ENCODE peak calls at places on chromosomes 16 and 17, in eight cellular contexts. U, D, W, X, Y, N, S and J are unnamed samples.
A peak's percentile ranks its signal among the peaks of the same experiment; 100 is the strongest.

GRCh38 chr17:83100220-83100852 is 20.9 kb downstream of the METRNL start:
- DNase-seq in U (no peak), D (no peak), W (peak; percentile 64), X (peak; percentile 26), Y (no peak), N (peak; percentile 91), S (no peak), J (no peak)

GRCh38 chr17:7219812-7220592 is at the start of the genes ACADVL and DLG4:
- DNase-seq in U (peak; percentile 95), D (peak; percentile 96), W (peak; percentile 86), X (peak; percentile 92), Y (peak; percentile 90), N (peak; percentile 95), S (peak; percentile 97), J (peak; percentile 54)

GRCh38 chr16:5412721-5413120 is 315.1 kb upstream of the EEF2KMT start:
- DNase-seq in U (no peak), D (no peak), W (no peak), X (no peak), Y (no peak), N (no peak), S (no peak), J (no peak)

GRCh38 chr17:29784661-29785060 is 145.4 kb downstream of the SSH2 start:
- DNase-seq in U (no peak), D (no peak), W (peak; percentile 67), X (peak; percentile 25), Y (no peak), N (no peak), S (no peak), J (no peak)

GRCh38 chr17:1890758-1891450 is 61.1 kb downstream of the RPA1 start:
- DNase-seq in U (no peak), D (no peak), W (no peak), X (peak; percentile 13), Y (no peak), N (no peak), S (no peak), J (no peak)

GRCh38 chr16:28321700-28322411 is 29.5 kb downstream of the SBK1 start:
- DNase-seq in U (peak; percentile 46), D (no peak), W (peak; percentile 22), X (peak; percentile 44), Y (no peak), N (no peak), S (no peak), J (no peak)

GRCh38 chr17:3885970-3886369 is 6.9 kb downstream of the CAMKK1 start:
- DNase-seq in U (peak; percentile 76), D (no peak), W (peak; percentile 44), X (peak; percentile 90), Y (no peak), N (no peak), S (no peak), J (no peak)

GRCh38 chr17:40015005-40015997 is at the start of gene CSF3:
- DNase-seq in U (peak; percentile 33), D (no peak), W (peak; percentile 37), X (no peak), Y (no peak), N (no peak), S (no peak), J (no peak)

GRCh38 chr16:21628772-21629171 is 23.6 kb downstream of the IGSF6 start:
- DNase-seq in U (no peak), D (no peak), W (peak; percentile 39), X (peak; percentile 28), Y (no peak), N (no peak), S (no peak), J (no peak)

GRCh38 chr17:44383363-44383762 is 6.1 kb downstream of the ITGA2B start:
- DNase-seq in U (no peak), D (no peak), W (no peak), X (no peak), Y (no peak), N (peak; percentile 47), S (no peak), J (no peak)

GRCh38 chr17:77287432-77288068 is 146.8 kb downstream of the SEC14L1 start:
- DNase-seq in U (peak; percentile 69), D (peak; percentile 91), W (peak; percentile 78), X (peak; percentile 89), Y (no peak), N (no peak), S (peak; percentile 75), J (peak; percentile 61)

GRCh38 chr17:50863221-50863843 is 2.8 kb downstream of the TOB1 start:
- DNase-seq in U (peak; percentile 60), D (no peak), W (peak; percentile 41), X (peak; percentile 64), Y (no peak), N (no peak), S (no peak), J (no peak)

GRCh38 chr16:1057252-1057932 is 15.2 kb upstream of the SSTR5 start:
- DNase-seq in U (peak; percentile 68), D (no peak), W (peak; percentile 4), X (peak; percentile 7), Y (no peak), N (no peak), S (no peak), J (no peak)

GRCh38 chr17:65727832-65728231 is 166.4 kb upstream of the AXIN2 start:
- DNase-seq in U (no peak), D (no peak), W (no peak), X (no peak), Y (no peak), N (no peak), S (no peak), J (no peak)
- H3K4me3 ChIP-seq in U (no peak overlapping the region), D (no peak overlapping the region), W (no peak overlapping the region), X (no peak overlapping the region), Y (no peak overlapping the region), N (no peak overlapping the region), S (no peak overlapping the region), J (no peak overlapping the region)

DNA sequence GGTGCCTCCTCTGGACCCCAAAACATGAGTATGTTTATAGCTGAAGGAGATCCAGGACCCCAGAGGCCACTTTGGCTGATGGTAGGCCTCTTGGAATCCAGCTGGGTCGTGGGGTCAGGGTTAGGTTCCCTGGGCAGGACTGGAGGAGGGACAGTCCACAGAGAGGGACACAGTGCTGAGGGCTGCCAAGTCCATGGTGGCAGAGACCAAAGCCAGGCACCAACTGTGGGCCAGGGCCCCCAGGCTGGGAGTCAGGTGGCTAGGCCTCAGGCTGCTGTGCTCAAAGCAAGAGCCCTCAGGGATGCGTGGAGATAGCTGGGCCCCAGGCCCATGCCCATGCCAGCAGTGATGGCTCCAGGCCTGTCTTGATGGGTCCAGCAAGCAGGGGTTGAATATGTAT is 44.1 kb downstream of the RAB11FIP4 start:
- DNase-seq in U (no peak), D (no peak), W (no peak), X (no peak), Y (no peak), N (no peak), S (no peak), J (no peak)
- TF ChIP-seq CTCF in U (no peak), D (no peak), W (no peak), X (no peak), Y (no peak), N (no peak), S (no peak), J (no peak)

GRCh38 chr17:58339775-58340622 is 11.4 kb upstream of the TSPOAP1 start:
- DNase-seq in U (no peak), D (no peak), W (no peak), X (no peak), Y (no peak), N (no peak), S (no peak), J (no peak)

GRCh38 chr17:58343131-58343530 is 8.9 kb downstream of the SUPT4H1 start:
- DNase-seq in U (no peak), D (no peak), W (no peak), X (no peak), Y (no peak), N (no peak), S (no peak), J (no peak)

GRCh38 chr17:58340623-58340876 is 11.5 kb downstream of the SUPT4H1 start:
- DNase-seq in U (no peak), D (no peak), W (no peak), X (no peak), Y (no peak), N (no peak), S (no peak), J (no peak)

GRCh38 chr17:58344047-58344790 is 7.8 kb downstream of the SUPT4H1 start:
- DNase-seq in U (no peak), D (no peak), W (no peak), X (peak; percentile 48), Y (no peak), N (no peak), S (no peak), J (no peak)

GRCh38 chr17:58341861-58342475 is 10.0 kb downstream of the SUPT4H1 start:
- DNase-seq in U (no peak), D (no peak), W (no peak), X (no peak), Y (no peak), N (no peak), S (no peak), J (no peak)
- H3K4me3 ChIP-seq in U (no peak overlapping the region), D (no peak overlapping the region), W (no peak overlapping the region), X (no peak overlapping the region), Y (no peak overlapping the region), N (no peak overlapping the region), S (no peak overlapping the region), J (no peak overlapping the region)

GRCh38 chr16:54931041-54931756 is 534 bp downstream of the IRX5 start:
- DNase-seq in U (peak; percentile 62), D (no peak), W (peak; percentile 42), X (peak; percentile 37), Y (no peak), N (no peak), S (peak; percentile 51), J (no peak)

GRCh38 chr16:54929090-54930033 is 1.3 kb upstream of the IRX5 start:
- DNase-seq in U (peak; percentile 100), D (peak; percentile 100), W (peak; percentile 99), X (peak; percentile 99), Y (peak; percentile 99), N (peak; percentile 100), S (peak; percentile 100), J (peak; percentile 97)

GRCh38 chr16:54931757-54932660 is 1.3 kb downstream of the IRX5 start:
- DNase-seq in U (no peak), D (no peak), W (peak; percentile 43), X (no peak), Y (no peak), N (no peak), S (no peak), J (no peak)

GRCh38 chr16:54928421-54929089 is 2.1 kb upstream of the IRX5 start:
- DNase-seq in U (peak; percentile 77), D (peak; percentile 84), W (peak; percentile 21), X (no peak), Y (peak; percentile 79), N (peak; percentile 87), S (peak; percentile 86), J (no peak)

DNA sequence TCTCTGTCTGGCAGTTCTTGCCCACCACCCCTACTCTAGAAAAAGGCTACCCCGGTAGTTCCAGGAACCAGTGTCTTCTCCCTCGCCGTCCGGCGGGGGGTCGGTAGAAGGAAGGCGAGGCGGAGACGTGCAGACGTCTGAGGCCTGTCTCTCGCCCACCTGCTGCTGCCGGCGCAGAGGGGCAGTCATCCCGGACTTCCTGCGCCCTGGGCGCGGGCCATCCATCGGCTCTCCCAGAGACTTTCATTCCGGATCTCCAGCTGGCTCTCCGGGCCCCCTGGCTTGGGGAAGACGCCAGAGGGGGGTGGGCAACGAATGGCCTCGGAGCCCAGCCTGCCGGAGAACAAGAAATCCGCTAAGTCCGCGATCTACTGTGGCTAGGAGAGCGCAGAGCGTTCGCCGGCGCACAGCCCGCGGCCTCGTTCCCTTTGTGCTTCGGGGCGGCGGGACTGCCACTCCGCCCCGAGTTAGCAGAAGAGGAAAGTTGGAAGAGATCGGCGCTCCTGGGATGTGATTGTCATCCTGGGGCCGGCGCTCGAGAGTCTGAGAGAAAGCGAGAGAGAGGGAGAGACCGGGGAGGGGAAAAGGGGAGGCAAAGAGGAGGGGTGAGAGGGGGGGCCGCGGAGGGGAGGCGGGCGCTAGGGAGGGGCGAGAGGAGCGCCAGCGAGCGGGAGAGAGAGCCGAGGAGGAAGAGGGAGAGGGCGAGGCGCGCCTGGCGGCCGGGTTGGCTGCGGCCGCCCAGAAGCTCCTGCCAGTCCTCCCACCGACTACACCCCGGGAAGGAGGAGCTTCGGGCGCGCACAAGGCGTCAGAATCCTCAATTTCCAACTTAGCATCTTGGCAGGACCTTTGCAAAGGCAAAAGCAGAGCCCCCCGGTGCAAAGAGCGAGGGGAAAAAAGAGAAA is at the start of gene IRX5:
- DNase-seq in U (peak; percentile 95), D (peak; percentile 96), W (peak; percentile 96), X (peak; percentile 96), Y (peak; percentile 92), N (peak; percentile 96), S (peak; percentile 95), J (peak; percentile 83)
- TF ChIP-seq CTCF in U (peak; percentile 14), D (peak; percentile 44), W (peak; percentile 33), X (peak; percentile 25), Y (no peak), N (peak; percentile 39), S (peak; percentile 35), J (no peak)